ENCODE peak calls at places on chromosomes 11 and 22, in four cellular contexts. K, Y, L and D are unnamed samples.

GRCh38 chr22:24695958-24696511 is 78.5 kb downstream of the PIWIL3 start:
- DNase-seq in K (no peak), Y (no peak), L (no peak), D (no peak)

GRCh38 chr11:47464479-47464878 is 15.5 kb upstream of the RAPSN start:
- DNase-seq in K (peak; percentile 8), Y (no peak), L (no peak), D (no peak)

GRCh38 chr11:119728651-119729580 is at the start of gene NECTIN1:
- DNase-seq in K (peak; percentile 93), Y (peak; percentile 50), L (peak; percentile 30), D (peak; percentile 98)

GRCh38 chr11:126076641-126077040 is 14.0 kb upstream of the CDON start:
- DNase-seq in K (no peak), Y (no peak), L (no peak), D (no peak)

GRCh38 chr22:23691748-23692423 is 1.1 kb downstream of the RGL4 start:
- DNase-seq in K (no peak), Y (no peak), L (no peak), D (peak; percentile 62)

GRCh38 chr11:47946682-47947575 is 33.4 kb upstream of the PTPRJ start:
- DNase-seq in K (peak; percentile 90), Y (peak; percentile 81), L (peak; percentile 81), D (no peak)

GRCh38 chr11:120601566-120601965 is 90.0 kb downstream of the GRIK4 start:
- DNase-seq in K (no peak), Y (peak; percentile 22), L (no peak), D (no peak)

GRCh38 chr22:46028069-46028991 is 51.4 kb upstream of the WNT7B start:
- DNase-seq in K (peak; percentile 61), Y (no peak), L (no peak), D (peak; percentile 84)

GRCh38 chr11:107821199-107821926 is 37.2 kb downstream of the SLC35F2 start:
- DNase-seq in K (no peak), Y (no peak), L (no peak), D (no peak)